ENCODE peak calls at places on chromosome 11, in seven cellular contexts. Q is H1, O is neuronal stem cell, V is IMR-90, Y is mesenchymal stem cell, B is H9, K is mesendoderm. T is an unnamed sample.

GRCh38 chr11:18752502-18752901 is 26.5 kb upstream of the IGSF22 start:
- DNase-seq in Q (no peak), O (no peak), V (no peak), Y (no peak), B (no peak), K (no peak), T (no peak)

GRCh38 chr11:133966924-133967598 is 10.3 kb upstream of the IGSF9B start:
- DNase-seq in Q (peak), O (no peak), V (no peak), Y (no peak), B (peak), K (peak), T (no peak)

GRCh38 chr11:91773090-91773489 is 451.5 kb upstream of the FAT3 start:
- DNase-seq in Q (peak), O (no peak), V (no peak), Y (peak), B (peak), K (peak), T (no peak)

GRCh38 chr11:10659339-10660216 is 34.0 kb downstream of the IRAG1 start:
- DNase-seq in Q (no peak), O (no peak), V (peak), Y (peak), B (no peak), K (peak), T (peak)

GRCh38 chr11:19279455-19279854 is 38.7 kb upstream of the E2F8 start:
- DNase-seq in Q (peak), O (no peak), V (no peak), Y (no peak), B (peak), K (peak), T (no peak)

GRCh38 chr11:69705901-69706787 is 2.3 kb upstream of the FGF19 start:
- DNase-seq in Q (no peak), O (no peak), V (no peak), Y (no peak), B (no peak), K (no peak), T (no peak)

GRCh38 chr11:134734446-134734845 is 322.4 kb upstream of the B3GAT1 start:
- DNase-seq in Q (no peak), O (no peak), V (no peak), Y (no peak), B (no peak), K (no peak), T (no peak)

GRCh38 chr11:35812850-35813249 is 131.0 kb upstream of the LDLRAD3 start:
- DNase-seq in Q (no peak), O (no peak), V (no peak), Y (no peak), B (no peak), K (no peak), T (no peak)

GRCh38 chr11:126345283-126345682 is 10.2 kb upstream of the ST3GAL4 start:
- DNase-seq in Q (no peak), O (no peak), V (no peak), Y (no peak), B (no peak), K (no peak), T (no peak)

GRCh38 chr11:76918941-76919386 is 58.2 kb downstream of the ACER3 start:
- DNase-seq in Q (no peak), O (peak), V (peak), Y (peak), B (no peak), K (peak), T (peak)

GRCh38 chr11:27698872-27699241 is 1.4 kb downstream of the BDNF start:
- DNase-seq in Q (peak), O (peak), V (peak), Y (peak), B (peak), K (peak), T (peak)

GRCh38 chr11:46099973-46100335 is 21.3 kb downstream of the PHF21A start:
- DNase-seq in Q (no peak), O (no peak), V (peak), Y (peak), B (no peak), K (no peak), T (no peak)

GRCh38 chr11:130616578-130616977 is 168.1 kb downstream of the ADAMTS15 start:
- DNase-seq in Q (no peak), O (no peak), V (no peak), Y (no peak), B (no peak), K (no peak), T (no peak)

GRCh38 chr11:2381494-2382128 is 4.5 kb downstream of the CD81 start:
- DNase-seq in Q (no peak), O (no peak), V (no peak), Y (no peak), B (no peak), K (no peak), T (no peak)

GRCh38 chr11:65150513-65151271 is 16.4 kb upstream of the SYVN1 start:
- DNase-seq in Q (no peak), O (no peak), V (peak), Y (peak), B (peak), K (peak), T (peak)

GRCh38 chr11:113818426-113818825 is 38.8 kb downstream of the CLDN25 start:
- DNase-seq in Q (no peak), O (no peak), V (no peak), Y (no peak), B (no peak), K (no peak), T (no peak)

GRCh38 chr11:10450451-10451398 is 4.3 kb upstream of the AMPD3 start:
- DNase-seq in Q (peak), O (peak), V (no peak), Y (peak), B (peak), K (peak), T (peak)

GRCh38 chr11:20090654-20091374 is 69.5 kb downstream of the DBX1 start:
- DNase-seq in Q (no peak), O (no peak), V (no peak), Y (no peak), B (no peak), K (no peak), T (no peak)

GRCh38 chr11:82315093-82315492 is 418.6 kb downstream of the FAM181B start:
- DNase-seq in Q (peak), O (peak), V (no peak), Y (no peak), B (peak), K (peak), T (peak)

GRCh38 chr11:107743161-107743560 is 31.3 kb upstream of the SLN start:
- DNase-seq in Q (no peak), O (no peak), V (no peak), Y (no peak), B (no peak), K (no peak), T (no peak)

GRCh38 chr11:9600651-9601040 is 27.2 kb downstream of the WEE1 start:
- DNase-seq in Q (peak), O (no peak), V (peak), Y (peak), B (no peak), K (peak), T (peak)

GRCh38 chr11:85827768-85828639 is 17.1 kb upstream of the SYTL2 start:
- DNase-seq in Q (no peak), O (no peak), V (peak), Y (peak), B (no peak), K (peak), T (peak)

GRCh38 chr11:126716456-126717083 is 284.0 kb downstream of the KIRREL3 start:
- DNase-seq in Q (peak), O (no peak), V (peak), Y (peak), B (peak), K (peak), T (peak)

GRCh38 chr11:83449338-83449913 is 163.3 kb upstream of the CCDC90B start:
- DNase-seq in Q (no peak), O (no peak), V (no peak), Y (no peak), B (no peak), K (no peak), T (peak)

GRCh38 chr11:46210133-46210636 is 67.3 kb upstream of the CREB3L1 start:
- DNase-seq in Q (peak), O (no peak), V (peak), Y (peak), B (no peak), K (no peak), T (peak)

GRCh38 chr11:27524155-27524554 is 17.6 kb upstream of the LIN7C start:
- DNase-seq in Q (peak), O (no peak), V (peak), Y (peak), B (peak), K (peak), T (peak)

GRCh38 chr11:76654310-76654851 is 16.2 kb downstream of the LRRC32 start:
- DNase-seq in Q (no peak), O (no peak), V (peak), Y (peak), B (peak), K (peak), T (peak)

GRCh38 chr11:1665313-1665712 is 31.7 kb upstream of the KRTAP5-6 start:
- DNase-seq in Q (no peak), O (no peak), V (no peak), Y (no peak), B (no peak), K (no peak), T (no peak)

GRCh38 chr11:90756617-90757016 is 533.8 kb upstream of the CHORDC1 start:
- DNase-seq in Q (no peak), O (no peak), V (no peak), Y (no peak), B (no peak), K (no peak), T (no peak)

GRCh38 chr11:69898123-69898522 is 78.9 kb upstream of the FGF3 start:
- DNase-seq in Q (no peak), O (no peak), V (no peak), Y (no peak), B (no peak), K (no peak), T (no peak)

GRCh38 chr11:34149274-34149673 is 43.8 kb downstream of the NAT10 start:
- DNase-seq in Q (no peak), O (no peak), V (no peak), Y (no peak), B (no peak), K (no peak), T (no peak)

GRCh38 chr11:629237-629583 is 2.2 kb upstream of the SCT start:
- DNase-seq in Q (peak), O (no peak), V (no peak), Y (no peak), B (no peak), K (peak), T (no peak)

GRCh38 chr11:8917157-8917820 is 6.3 kb downstream of the AKIP1 start:
- DNase-seq in Q (no peak), O (peak), V (peak), Y (peak), B (peak), K (peak), T (peak)

GRCh38 chr11:115739878-115740277 is 235.7 kb upstream of the CADM1 start:
- DNase-seq in Q (no peak), O (no peak), V (no peak), Y (no peak), B (no peak), K (no peak), T (no peak)

GRCh38 chr11:115745545-115746265 is 241.5 kb upstream of the CADM1 start:
- DNase-seq in Q (no peak), O (no peak), V (no peak), Y (no peak), B (no peak), K (no peak), T (no peak)

GRCh38 chr11:115741376-115741775 is 237.2 kb upstream of the CADM1 start:
- DNase-seq in Q (no peak), O (no peak), V (no peak), Y (no peak), B (no peak), K (no peak), T (no peak)

GRCh38 chr11:115740365-115740764 is 236.2 kb upstream of the CADM1 start:
- DNase-seq in Q (no peak), O (no peak), V (no peak), Y (no peak), B (no peak), K (no peak), T (no peak)

DNA sequence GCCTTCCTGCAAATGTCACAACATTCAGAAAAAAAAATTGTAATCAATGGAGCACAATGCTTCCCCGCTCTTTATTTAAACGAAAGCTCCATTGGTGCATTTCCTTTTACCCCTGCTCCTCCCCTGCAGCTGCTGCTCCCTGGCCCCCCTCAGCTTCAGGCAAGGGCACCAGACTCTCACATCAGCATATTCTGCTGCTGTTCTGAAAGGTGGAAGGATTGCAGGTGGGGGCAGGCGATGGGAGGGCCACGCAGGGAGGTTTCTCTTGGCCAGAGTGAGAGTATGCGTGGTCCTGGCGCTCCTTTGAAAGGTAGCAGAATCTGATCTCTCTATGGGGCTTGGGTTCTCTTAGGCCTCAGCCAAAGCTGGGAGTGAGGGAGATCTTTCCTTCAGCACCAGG is 240.8 kb upstream of the CADM1 start:
- DNase-seq in Q (no peak), O (no peak), V (no peak), Y (no peak), B (peak), K (no peak), T (no peak)
- H2BK5ac ChIP-seq in Q (no peak), O (no peak), V (no peak), Y (no peak), B (no peak), K (no peak), T (no peak)

GRCh38 chr11:131889760-131890620 is 519.6 kb downstream of the NTM start:
- DNase-seq in Q (no peak), O (no peak), V (peak), Y (peak), B (no peak), K (peak), T (no peak)
- H2BK5ac ChIP-seq in Q (peak), O (no peak), V (peak), Y (no peak), B (no peak), K (no peak), T (no peak)

DNA sequence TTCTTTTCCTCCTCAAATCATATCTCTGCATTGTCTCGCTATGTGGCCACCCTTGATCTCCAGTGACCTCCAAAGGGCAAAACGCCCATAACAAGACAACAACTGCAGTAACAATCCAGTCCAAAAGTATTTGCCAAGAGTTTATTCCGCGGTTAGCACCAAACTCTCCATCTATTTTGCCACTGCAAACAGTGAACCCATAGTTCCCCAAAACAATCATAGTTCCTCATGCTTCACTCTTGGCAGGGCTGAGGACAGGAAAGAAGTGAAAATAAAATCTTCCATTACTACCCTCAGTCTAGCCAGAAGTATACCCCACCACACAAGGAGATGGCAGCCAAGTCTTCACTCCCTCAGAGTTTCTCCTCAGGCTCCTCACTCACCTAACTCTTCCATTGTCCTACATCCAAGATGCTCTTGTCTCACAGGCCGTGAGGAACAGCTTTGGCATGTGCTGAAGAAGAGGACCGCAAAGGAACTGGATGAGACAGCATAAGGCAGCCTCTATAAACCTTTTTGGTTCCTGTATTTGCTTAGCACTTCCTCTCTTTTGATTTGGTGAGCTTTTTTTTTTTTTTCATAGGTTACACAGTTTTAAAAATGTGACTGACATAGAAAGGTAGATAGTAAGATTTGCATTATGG is at the start of gene LPXN:
- DNase-seq in Q (no peak), O (no peak), V (peak), Y (peak), B (no peak), K (no peak), T (no peak)
- H2BK5ac ChIP-seq in Q (no peak), O (no peak), V (peak), Y (peak), B (no peak), K (no peak), T (no peak)

DNA sequence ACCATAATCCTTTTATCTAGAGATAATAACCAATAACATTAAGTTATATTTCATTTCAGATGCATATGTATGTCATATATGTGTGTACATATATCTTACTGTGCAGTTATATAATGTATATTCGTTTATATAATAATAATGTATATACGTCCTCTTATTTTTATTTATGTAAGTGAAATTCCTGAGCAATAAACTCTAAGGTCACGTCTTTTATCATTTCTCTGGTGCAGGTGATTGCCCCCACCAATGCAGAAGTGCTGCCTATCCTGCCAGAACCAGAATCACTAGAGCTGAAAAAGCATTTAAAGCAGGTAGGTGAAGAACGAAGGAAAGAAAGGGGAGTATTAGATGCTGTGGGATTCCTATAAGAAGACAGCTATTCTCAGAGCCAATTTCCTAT is 8.8 kb downstream of the MADD start:
- DNase-seq in Q (no peak), O (no peak), V (no peak), Y (no peak), B (no peak), K (no peak), T (no peak)
- H2BK5ac ChIP-seq in Q (no peak), O (no peak), V (no peak), Y (no peak), B (no peak), K (no peak), T (no peak)

GRCh38 chr11:80320765-80321164 is 879.9 kb upstream of the TENM4 start:
- DNase-seq in Q (no peak), O (no peak), V (no peak), Y (no peak), B (peak), K (peak), T (no peak)

GRCh38 chr11:80315263-80315662 is 874.4 kb upstream of the TENM4 start:
- DNase-seq in Q (no peak), O (no peak), V (no peak), Y (no peak), B (no peak), K (no peak), T (no peak)

GRCh38 chr11:80317612-80318011 is 876.8 kb upstream of the TENM4 start:
- DNase-seq in Q (no peak), O (no peak), V (no peak), Y (no peak), B (no peak), K (no peak), T (no peak)

DNA sequence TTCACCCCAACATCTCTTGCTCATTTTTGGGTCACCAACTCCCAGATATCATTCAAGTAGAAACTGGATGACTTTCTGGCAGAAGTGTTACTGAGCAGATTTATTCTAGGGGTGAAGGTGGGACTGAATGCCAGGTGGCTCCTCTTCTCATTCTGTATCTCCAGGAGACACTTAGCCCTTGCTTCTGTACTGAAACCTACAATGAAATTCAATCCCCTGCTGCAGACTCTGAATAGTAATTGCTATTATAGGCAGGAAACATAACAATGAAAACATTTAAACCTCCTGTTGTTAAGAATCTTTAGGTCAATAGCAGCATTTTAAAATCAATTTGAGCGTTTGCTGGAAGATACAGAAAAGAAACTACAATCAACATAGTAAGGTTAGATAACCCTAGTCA is 879.4 kb upstream of the TENM4 start:
- DNase-seq in Q (no peak), O (no peak), V (no peak), Y (no peak), B (no peak), K (no peak), T (no peak)
- H2BK5ac ChIP-seq in Q (no peak), O (no peak), V (no peak), Y (no peak), B (no peak), K (no peak), T (no peak)

DNA sequence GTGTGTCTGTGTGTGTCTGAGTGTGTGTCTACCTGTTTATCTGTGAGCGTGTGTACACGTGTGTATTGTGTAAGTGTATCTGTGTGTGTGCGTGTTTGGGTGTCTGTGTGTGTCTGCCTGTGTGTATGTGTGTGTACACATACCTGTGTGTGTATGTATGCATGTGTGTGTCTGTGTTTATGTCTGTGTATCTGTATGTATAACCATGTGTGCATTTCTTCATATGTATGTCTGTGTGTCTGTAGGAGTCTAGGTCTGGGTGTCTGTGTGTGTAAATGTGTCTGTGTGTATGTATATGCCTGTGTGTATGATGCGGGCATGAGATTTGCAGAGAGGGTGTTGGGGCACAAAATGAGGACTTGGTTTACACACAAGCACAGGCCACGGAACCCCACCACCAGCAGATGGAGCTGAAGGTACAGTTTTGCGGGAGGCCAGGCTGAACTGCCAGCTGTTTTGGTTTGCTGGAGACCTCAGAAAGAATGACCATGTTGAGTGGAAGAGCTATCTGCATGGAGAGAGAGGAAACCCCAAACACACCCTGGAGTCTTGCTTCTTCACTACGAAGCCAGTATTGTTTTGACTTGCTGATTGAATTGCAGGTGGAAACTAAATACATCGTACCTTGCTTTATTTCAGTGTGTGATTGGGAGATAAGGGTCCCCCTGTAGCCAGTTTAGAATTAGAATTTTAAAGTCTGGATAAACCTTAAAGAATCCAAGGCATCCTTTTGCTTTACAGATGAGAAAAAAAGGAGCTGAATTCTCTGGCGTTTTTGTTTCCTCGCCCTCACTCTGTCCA is 497.2 kb downstream of the NTM start:
- DNase-seq in Q (peak), O (peak), V (peak), Y (peak), B (peak), K (peak), T (peak)
- H2BK5ac ChIP-seq in Q (peak), O (no peak), V (no peak), Y (no peak), B (no peak), K (no peak), T (no peak)

DNA sequence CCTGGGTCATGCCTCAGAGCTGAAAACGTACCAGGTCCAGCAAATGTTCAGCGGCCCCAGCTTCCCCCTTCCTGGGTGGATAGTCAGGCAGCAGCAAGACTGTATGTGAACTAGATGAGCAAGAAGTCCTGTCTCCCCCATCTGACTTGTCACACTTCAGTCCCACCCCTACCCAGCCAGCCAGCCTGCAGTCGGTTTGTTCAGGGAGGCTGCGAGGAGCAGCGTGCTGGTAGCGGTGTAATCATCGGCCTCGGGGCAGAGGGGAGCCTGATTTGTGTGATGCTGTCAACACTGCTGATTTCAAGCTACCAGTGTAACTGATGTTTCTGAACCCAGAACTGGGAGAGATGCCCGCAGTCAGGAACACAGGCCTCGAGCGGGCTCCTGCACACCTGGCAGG is 9.6 kb downstream of the TMEM258 start:
- DNase-seq in Q (no peak), O (no peak), V (no peak), Y (no peak), B (no peak), K (no peak), T (peak)
- H2BK5ac ChIP-seq in Q (no peak), O (no peak), V (no peak), Y (no peak), B (no peak), K (no peak), T (no peak)